ENCODE peak calls at places on chromosomes 12 and 14, in six cellular contexts. W, P, U, R, L and M are unnamed samples. For H3K4me1, the result is how much of the 10 kb centered on the place peaks cover.

GRCh38 chr12:46296822-46297221 is 28.0 kb upstream of the SLC38A1 start:
- DNase-seq in W (no peak), U (no peak), L (no peak), R (no peak), P (no peak), M (no peak)

GRCh38 chr14:100850841-100851585 is 25.1 kb downstream of the MEG3 start:
- DNase-seq in U (no peak), R (peak), P (peak), W (peak), L (peak), M (peak)

GRCh38 chr12:49342914-49343731 is 3.6 kb upstream of the DNAJC22 start:
- DNase-seq in L (no peak), W (peak), P (no peak), R (no peak), U (no peak), M (no peak)

GRCh38 chr12:79765157-79765556 is 74.4 kb upstream of the PAWR start:
- DNase-seq in W (peak), P (no peak), U (no peak), R (no peak), L (no peak), M (no peak)

GRCh38 chr12:124805876-124806668 is 57.6 kb downstream of the SCARB1 start:
- DNase-seq in P (no peak), R (no peak), U (no peak), L (no peak), W (no peak), M (no peak)

GRCh38 chr14:73238262-73238852 is 1.1 kb downstream of the PAPLN start:
- DNase-seq in R (peak), U (no peak), W (no peak), L (peak), P (no peak), M (no peak)

GRCh38 chr12:64669270-64669842 is 59.1 kb downstream of the RASSF3 start:
- DNase-seq in P (peak), W (no peak), R (peak), U (peak), L (no peak), M (no peak)

GRCh38 chr12:51238037-51238509 is 553 bp upstream of the DAZAP2 start:
- DNase-seq in U (no peak), L (no peak), W (no peak), R (no peak), P (peak), M (no peak)

GRCh38 chr12:6827437-6827894 is 741 bp upstream of the P3H3 start:
- DNase-seq in L (peak), R (peak), U (no peak), W (peak), P (peak), M (peak)

GRCh38 chr12:98544741-98545140 is 29.4 kb downstream of the TMPO start:
- DNase-seq in R (no peak), W (no peak), P (no peak), U (no peak), L (no peak), M (no peak)

DNA sequence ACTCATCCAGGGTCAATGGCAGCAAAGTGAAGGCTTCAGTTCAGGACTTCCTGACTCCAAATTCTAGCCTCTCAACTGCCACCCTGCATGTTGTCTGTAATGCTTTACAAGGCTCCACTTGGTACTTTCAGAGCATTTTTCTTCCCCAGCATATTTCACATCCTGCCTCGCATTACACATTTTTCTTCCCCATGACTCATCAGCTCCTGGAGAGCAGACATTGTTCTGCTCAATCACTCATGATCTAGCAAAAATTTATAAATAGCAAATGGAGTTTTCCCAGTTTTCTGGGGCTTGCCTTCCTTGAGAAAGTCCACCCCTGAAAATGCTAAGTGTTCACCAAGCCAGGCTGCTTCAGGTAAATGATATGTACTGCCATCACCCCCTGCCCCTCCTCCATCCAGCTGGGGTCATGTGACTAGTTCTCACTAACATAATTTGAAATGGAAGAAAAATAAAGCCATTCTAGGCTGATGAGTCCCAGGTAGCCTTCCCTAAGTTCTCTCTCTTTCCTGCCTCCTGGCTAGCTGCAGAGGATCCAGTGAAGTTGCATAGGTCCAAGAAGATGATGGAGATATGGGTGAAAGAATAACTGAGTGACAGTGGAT is 69.4 kb downstream of the ARMH4 start:
- DNase-seq in U (no peak), R (no peak), P (no peak), L (peak), W (no peak), M (no peak)
- TF ChIP-seq POLR2AphosphoS5 in U (no peak), R (no peak), P (no peak), L (no peak), W (no peak), M (no peak)

GRCh38 chr12:88571543-88571942 is 8.7 kb downstream of the KITLG start:
- DNase-seq in R (no peak), P (no peak), L (no peak), W (no peak), U (no peak), M (no peak)

GRCh38 chr12:88575361-88575959 is 4.8 kb downstream of the KITLG start:
- DNase-seq in L (no peak), W (no peak), R (no peak), U (no peak), P (no peak), M (no peak)

GRCh38 chr12:88577537-88577936 is 2.7 kb downstream of the KITLG start:
- DNase-seq in R (no peak), P (no peak), U (no peak), W (no peak), L (peak), M (no peak)

GRCh38 chr12:88572785-88573565 is 7.3 kb downstream of the KITLG start:
- DNase-seq in R (no peak), P (no peak), U (no peak), L (no peak), W (no peak), M (no peak)

DNA sequence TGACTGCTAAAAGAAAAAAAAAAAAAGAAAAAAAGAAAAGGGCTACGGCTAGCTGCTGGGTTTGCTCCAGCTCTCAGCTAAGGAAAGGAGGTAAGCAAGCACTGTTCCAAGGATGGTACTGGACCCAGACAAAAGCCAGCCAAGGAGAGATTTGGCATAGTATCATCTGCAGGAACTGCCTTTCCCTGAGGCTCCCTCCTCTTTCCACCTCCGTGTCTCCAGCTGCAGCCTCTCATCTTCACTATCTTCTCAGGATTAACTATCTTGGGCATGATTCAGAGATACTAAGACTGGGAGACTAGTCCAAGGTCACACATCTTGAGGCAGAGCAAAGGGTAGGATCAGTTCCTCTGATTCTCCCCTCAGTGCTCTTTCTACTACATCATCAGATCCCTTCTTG is 6.0 kb downstream of the KITLG start:
- DNase-seq in W (no peak), P (no peak), L (no peak), R (no peak), U (no peak), M (no peak)
- H3K4me1 ChIP-seq in W (under half), P (half or more), L (half or more), R (under half), U (under half), M (under half)

GRCh38 chr12:630656-631632 is 32.3 kb downstream of the NINJ2 start:
- DNase-seq in R (no peak), L (no peak), W (no peak), P (peak), U (no peak), M (no peak)
- TF ChIP-seq POLR2AphosphoS5 in R (no peak), L (no peak), W (no peak), P (peak), U (peak), M (no peak)

GRCh38 chr14:102200690-102201368 is 61.1 kb downstream of the WDR20 start:
- DNase-seq in U (no peak), L (no peak), R (no peak), W (no peak), P (no peak), M (no peak)

GRCh38 chr14:102201776-102202175 is 62.1 kb downstream of the WDR20 start:
- DNase-seq in R (no peak), W (no peak), L (no peak), P (no peak), U (no peak), M (no peak)

GRCh38 chr14:102202944-102203343 is 63.2 kb downstream of the WDR20 start:
- DNase-seq in R (no peak), L (no peak), U (no peak), W (no peak), P (no peak), M (no peak)

GRCh38 chr14:102203382-102203781 is 63.7 kb downstream of the WDR20 start:
- DNase-seq in L (no peak), U (no peak), P (no peak), W (no peak), R (no peak), M (no peak)

DNA sequence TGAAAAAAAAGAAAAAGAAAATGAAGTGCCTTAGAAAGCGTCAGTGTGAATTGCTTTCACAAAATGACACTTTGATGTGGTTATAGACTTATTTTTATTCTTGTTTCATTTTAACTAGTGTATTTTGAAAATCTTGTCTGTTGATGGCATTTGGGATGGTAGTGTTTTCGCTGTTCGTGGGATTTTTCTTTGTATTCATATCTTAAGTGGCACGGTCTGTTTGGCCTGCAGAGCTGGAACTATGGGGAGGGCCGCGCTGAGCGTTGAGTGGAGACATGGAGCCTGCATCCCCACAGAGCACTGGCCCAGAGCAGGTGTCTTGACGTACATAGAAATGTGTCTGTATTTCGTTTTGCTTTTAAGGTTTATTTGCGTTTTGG is 61.7 kb downstream of the WDR20 start:
- DNase-seq in U (peak), R (no peak), W (no peak), L (no peak), P (no peak), M (no peak)
- H3K4me1 ChIP-seq in U (under half), R (under half), W (under half), L (under half), P (under half), M (under half)

GRCh38 chr12:104303538-104304151 is at the start of gene EID3:
- DNase-seq in L (no peak), W (peak), R (no peak), P (peak), U (no peak), M (peak)
- TF ChIP-seq POLR2AphosphoS5 in L (no peak), W (no peak), R (no peak), P (peak), U (no peak), M (peak)

GRCh38 chr12:75846102-75846501 is 185.5 kb downstream of the PHLDA1 start:
- DNase-seq in W (no peak), R (no peak), U (no peak), L (no peak), P (no peak), M (no peak)

GRCh38 chr12:75848533-75848932 is 183.0 kb downstream of the PHLDA1 start:
- DNase-seq in U (no peak), W (no peak), P (no peak), L (no peak), R (no peak), M (no peak)

GRCh38 chr12:75852143-75852542 is 179.4 kb downstream of the PHLDA1 start:
- DNase-seq in R (no peak), W (no peak), L (no peak), U (no peak), P (no peak), M (no peak)

GRCh38 chr12:75850751-75851462 is 180.7 kb downstream of the PHLDA1 start:
- DNase-seq in W (no peak), P (peak), L (no peak), U (no peak), R (no peak), M (no peak)

GRCh38 chr12:75848961-75849360 is 182.6 kb downstream of the PHLDA1 start:
- DNase-seq in P (no peak), L (no peak), W (no peak), U (no peak), R (no peak), M (no peak)
- H3K4me1 ChIP-seq in P (under half), L (half or more), W (under half), U (under half), R (under half), M (under half)

GRCh38 chr14:102911991-102912761 is 10.3 kb upstream of the AMN start:
- DNase-seq in U (no peak), R (no peak), W (no peak), L (no peak), P (no peak), M (no peak)

GRCh38 chr14:102911541-102911951 is 10.9 kb upstream of the AMN start:
- DNase-seq in U (no peak), P (no peak), L (no peak), W (no peak), R (no peak), M (no peak)

GRCh38 chr14:102915292-102916110 is 7.0 kb upstream of the AMN start:
- DNase-seq in U (no peak), R (no peak), P (no peak), W (no peak), L (no peak), M (no peak)

GRCh38 chr14:102914474-102915291 is 7.8 kb upstream of the AMN start:
- DNase-seq in L (no peak), U (no peak), W (no peak), R (no peak), P (no peak), M (no peak)

DNA sequence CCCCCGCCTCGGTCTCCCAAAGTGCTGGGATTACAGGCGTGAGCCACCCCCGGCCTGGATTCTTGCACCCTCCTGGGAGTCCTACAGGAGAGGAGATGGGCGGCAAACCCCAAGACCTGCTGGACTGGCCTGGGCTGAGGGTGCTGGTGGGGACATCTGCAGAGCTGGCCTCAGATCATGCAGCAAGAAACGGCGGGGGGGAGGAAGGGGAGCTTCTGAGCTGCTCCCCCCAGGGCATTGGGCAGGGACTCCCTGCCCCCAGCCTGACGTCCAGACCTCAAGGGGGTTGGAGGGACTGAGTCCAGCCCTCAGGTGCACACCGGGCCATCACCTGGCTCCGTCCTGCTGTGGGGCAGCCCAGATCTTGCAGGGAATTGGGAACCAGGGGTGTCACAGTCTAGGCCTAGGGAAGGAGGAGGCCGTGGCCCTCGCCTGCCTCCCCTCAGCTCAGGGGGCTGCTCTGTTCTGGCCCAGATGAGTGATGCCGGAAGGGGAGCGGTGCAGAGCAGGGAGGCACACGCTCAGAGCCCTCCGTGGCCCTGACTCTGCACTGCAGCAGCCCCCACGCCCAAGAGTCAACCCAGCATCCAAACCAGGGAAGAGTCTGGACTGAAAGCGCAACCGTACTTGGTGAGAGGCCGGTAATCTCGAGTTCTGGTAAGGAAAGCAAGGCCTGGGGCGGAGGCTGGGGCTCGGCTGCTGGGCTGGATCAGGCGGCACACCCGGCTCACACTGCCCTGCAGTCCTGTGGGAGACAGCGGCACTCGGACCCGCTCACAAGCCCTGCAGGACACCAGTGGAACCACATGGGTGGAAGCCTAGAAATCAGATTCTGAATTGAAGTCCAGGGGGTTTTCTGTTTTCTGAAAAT is 8.9 kb upstream of the AMN start:
- DNase-seq in P (no peak), L (no peak), R (no peak), U (no peak), W (no peak), M (no peak)
- TF ChIP-seq POLR2AphosphoS5 in P (no peak), L (no peak), R (no peak), U (no peak), W (no peak), M (no peak)

DNA sequence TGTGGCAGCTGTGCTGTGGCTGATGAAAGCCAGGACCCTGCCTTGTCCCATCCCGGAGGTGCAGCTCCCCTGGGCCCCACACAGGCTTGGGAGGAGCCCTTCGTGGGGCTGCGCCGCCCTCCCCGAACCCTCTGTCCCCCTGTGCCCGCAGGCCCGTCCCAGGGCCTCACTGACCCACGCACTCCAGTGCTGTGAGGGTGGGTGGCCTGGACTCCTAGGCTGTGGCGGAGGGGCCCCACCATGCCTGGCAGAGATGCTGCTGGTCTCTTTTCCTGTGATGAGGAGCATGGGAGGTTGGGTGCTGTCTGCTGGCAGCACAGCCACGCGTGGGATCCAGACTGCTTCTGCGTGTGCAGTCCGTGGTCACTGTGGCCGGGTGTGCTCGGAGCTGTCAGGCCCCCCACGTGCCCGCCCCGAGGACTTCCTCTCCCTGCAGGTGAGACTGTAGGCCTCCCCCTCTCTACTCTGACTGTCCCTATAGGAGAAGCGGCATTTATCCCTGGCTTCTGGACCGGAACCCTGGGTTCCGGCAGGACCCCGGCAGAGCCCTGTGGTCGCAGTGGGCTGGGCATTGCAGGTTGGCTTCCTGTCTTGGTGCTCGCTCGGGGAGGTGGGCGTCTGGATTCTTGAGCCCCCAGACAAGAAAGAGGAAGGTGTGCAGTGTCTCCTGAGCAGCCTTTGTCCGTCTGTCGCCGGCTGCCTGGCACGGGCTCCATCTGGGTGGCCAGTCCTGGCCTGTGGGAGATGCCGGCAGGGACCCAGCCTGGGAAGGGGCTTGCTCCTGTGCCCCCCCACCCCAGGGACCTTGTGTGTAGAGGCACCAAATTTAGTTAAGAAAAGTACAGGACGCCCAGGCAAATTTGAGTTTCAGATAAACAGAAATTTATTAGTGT is 2.3 kb downstream of the MTA1 start:
- DNase-seq in U (no peak), W (no peak), R (no peak), P (no peak), L (no peak), M (no peak)
- H3K4me1 ChIP-seq in U (under half), W (half or more), R (under half), P (under half), L (under half), M (under half)

GRCh38 chr14:89534896-89535615 is 118.0 kb upstream of the FOXN3 start:
- DNase-seq in U (no peak), W (no peak), P (no peak), L (no peak), R (no peak), M (no peak)

GRCh38 chr14:89533136-89533535 is 116.1 kb upstream of the FOXN3 start:
- DNase-seq in P (no peak), U (no peak), L (no peak), R (no peak), W (no peak), M (no peak)

GRCh38 chr14:89533761-89534160 is 116.7 kb upstream of the FOXN3 start:
- DNase-seq in P (no peak), L (no peak), U (no peak), R (no peak), W (no peak), M (no peak)

DNA sequence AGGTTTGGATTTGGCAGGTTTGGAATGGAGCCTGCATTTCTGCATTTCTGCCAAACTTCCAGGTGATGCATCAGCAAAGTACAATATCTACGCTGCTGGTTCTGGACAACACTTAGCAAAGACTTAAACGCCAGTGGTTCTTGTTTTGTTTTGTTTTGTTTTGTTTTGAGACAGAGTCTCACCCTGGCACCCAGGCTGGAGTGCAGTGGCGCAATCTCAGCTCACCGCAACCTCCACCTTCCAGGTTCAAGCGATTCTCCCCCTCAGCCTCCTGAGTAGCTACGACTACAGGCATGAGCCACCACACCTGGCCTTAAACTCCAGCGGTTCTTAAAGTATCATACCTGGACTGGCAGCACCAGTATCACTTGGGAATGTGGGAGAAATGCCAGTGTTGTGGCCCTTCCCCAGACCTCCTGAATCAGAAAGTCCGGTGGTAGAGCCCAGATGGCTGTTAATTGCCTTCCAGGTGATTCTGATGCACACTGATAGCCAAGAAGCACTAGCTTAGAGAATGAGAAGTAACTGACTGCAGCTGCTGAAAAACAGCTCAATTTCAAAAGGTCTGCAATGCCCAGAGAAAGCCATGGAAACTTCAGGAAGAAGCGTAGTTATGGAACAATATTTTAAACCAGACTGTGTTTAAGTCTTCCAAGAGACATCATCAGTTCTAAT is 114.8 kb upstream of the FOXN3 start:
- DNase-seq in L (no peak), W (no peak), R (no peak), P (no peak), U (no peak), M (no peak)
- TF ChIP-seq POLR2AphosphoS5 in L (no peak), W (no peak), R (no peak), P (no peak), U (no peak), M (no peak)